ENCODE peak calls at places on chromosomes 7 and 10, in nine cellular contexts. One of them, this sample, is unnamed.

GRCh38 chr7:152588350-152588749 is 87.6 kb downstream of the XRCC2 start:
- DNase-seq in spleen: peak; percentile 6
- DNase-seq in SK-N-SH: no peak
- DNase-seq in suprapubic skin: no peak
- DNase-seq in upper lobe of left lung: no peak
- DNase-seq in sigmoid colon: no peak
- DNase-seq in esophagus muscularis mucosa: no peak
- DNase-seq in vagina: no peak
- DNase-seq in GM23338: peak; percentile 22
- DNase-seq in this sample: no peak

GRCh38 chr10:62043493-62043938 is 142.0 kb downstream of the ARID5B start:
- DNase-seq in spleen: no peak
- DNase-seq in SK-N-SH: no peak
- DNase-seq in suprapubic skin: no peak
- DNase-seq in upper lobe of left lung: no peak
- DNase-seq in sigmoid colon: no peak
- DNase-seq in esophagus muscularis mucosa: no peak
- DNase-seq in vagina: no peak
- DNase-seq in GM23338: no peak
- DNase-seq in this sample: no peak

GRCh38 chr10:18044976-18045720 is 93.4 kb downstream of the SLC39A12 start:
- DNase-seq in spleen: no peak
- DNase-seq in SK-N-SH: no peak
- DNase-seq in suprapubic skin: no peak
- DNase-seq in upper lobe of left lung: no peak
- DNase-seq in sigmoid colon: no peak
- DNase-seq in esophagus muscularis mucosa: no peak
- DNase-seq in vagina: no peak
- DNase-seq in GM23338: peak; percentile 44
- DNase-seq in this sample: no peak

GRCh38 chr10:130028465-130028819 is 64.4 kb upstream of the EBF3 start:
- DNase-seq in spleen: peak; percentile 70
- DNase-seq in SK-N-SH: no peak
- DNase-seq in suprapubic skin: peak; percentile 71
- DNase-seq in upper lobe of left lung: no peak
- DNase-seq in sigmoid colon: no peak
- DNase-seq in esophagus muscularis mucosa: no peak
- DNase-seq in vagina: no peak
- DNase-seq in GM23338: no peak
- DNase-seq in this sample: no peak

GRCh38 chr10:93873427-93874115 is 20.2 kb upstream of the SLC35G1 start:
- DNase-seq in spleen: no peak
- DNase-seq in SK-N-SH: no peak
- DNase-seq in suprapubic skin: no peak
- DNase-seq in upper lobe of left lung: no peak
- DNase-seq in sigmoid colon: no peak
- DNase-seq in esophagus muscularis mucosa: peak; percentile 29
- DNase-seq in vagina: no peak
- DNase-seq in GM23338: peak; percentile 21
- DNase-seq in this sample: no peak

GRCh38 chr7:77253151-77253550 is 53.5 kb upstream of the FGL2 start:
- DNase-seq in spleen: no peak
- DNase-seq in SK-N-SH: no peak
- DNase-seq in suprapubic skin: no peak
- DNase-seq in upper lobe of left lung: no peak
- DNase-seq in sigmoid colon: no peak
- DNase-seq in esophagus muscularis mucosa: no peak
- DNase-seq in vagina: no peak
- DNase-seq in GM23338: no peak
- DNase-seq in this sample: no peak

GRCh38 chr10:51895209-51895608 is 195.8 kb upstream of the CSTF2T start:
- DNase-seq in spleen: no peak
- DNase-seq in SK-N-SH: no peak
- DNase-seq in suprapubic skin: peak; percentile 83
- DNase-seq in upper lobe of left lung: no peak
- DNase-seq in sigmoid colon: peak; percentile 69
- DNase-seq in esophagus muscularis mucosa: peak; percentile 93
- DNase-seq in vagina: no peak
- DNase-seq in GM23338: no peak
- DNase-seq in this sample: no peak

GRCh38 chr7:137762334-137762733 is 84.4 kb downstream of the DGKI start:
- DNase-seq in spleen: no peak
- DNase-seq in SK-N-SH: no peak
- DNase-seq in suprapubic skin: no peak
- DNase-seq in upper lobe of left lung: no peak
- DNase-seq in sigmoid colon: no peak
- DNase-seq in esophagus muscularis mucosa: no peak
- DNase-seq in vagina: no peak
- DNase-seq in GM23338: no peak
- DNase-seq in this sample: no peak

GRCh38 chr10:70711177-70711576 is 38.9 kb downstream of the ADAMTS14 start:
- DNase-seq in spleen: no peak
- DNase-seq in SK-N-SH: no peak
- DNase-seq in suprapubic skin: no peak
- DNase-seq in upper lobe of left lung: no peak
- DNase-seq in sigmoid colon: no peak
- DNase-seq in esophagus muscularis mucosa: no peak
- DNase-seq in vagina: no peak
- DNase-seq in GM23338: no peak
- DNase-seq in this sample: no peak

GRCh38 chr7:3356173-3356572 is 55.1 kb downstream of the SDK1 start:
- DNase-seq in spleen: no peak
- DNase-seq in SK-N-SH: no peak
- DNase-seq in suprapubic skin: no peak
- DNase-seq in upper lobe of left lung: no peak
- DNase-seq in sigmoid colon: no peak
- DNase-seq in esophagus muscularis mucosa: no peak
- DNase-seq in vagina: no peak
- DNase-seq in GM23338: no peak
- DNase-seq in this sample: no peak

GRCh38 chr7:144437370-144438191 is 34.1 kb upstream of the NOBOX start:
- DNase-seq in spleen: no peak
- DNase-seq in SK-N-SH: peak; percentile 26
- DNase-seq in suprapubic skin: no peak
- DNase-seq in upper lobe of left lung: no peak
- DNase-seq in sigmoid colon: no peak
- DNase-seq in esophagus muscularis mucosa: no peak
- DNase-seq in vagina: no peak
- DNase-seq in GM23338: peak; percentile 85
- DNase-seq in this sample: peak; percentile 65

GRCh38 chr7:26483843-26484242 is 192.2 kb downstream of the SNX10 start:
- DNase-seq in spleen: no peak
- DNase-seq in SK-N-SH: no peak
- DNase-seq in suprapubic skin: no peak
- DNase-seq in upper lobe of left lung: no peak
- DNase-seq in sigmoid colon: no peak
- DNase-seq in esophagus muscularis mucosa: no peak
- DNase-seq in vagina: no peak
- DNase-seq in GM23338: no peak
- DNase-seq in this sample: no peak

GRCh38 chr10:126058507-126058906 is 162.1 kb downstream of the FANK1 start:
- DNase-seq in spleen: no peak
- DNase-seq in SK-N-SH: peak; percentile 85
- DNase-seq in suprapubic skin: no peak
- DNase-seq in upper lobe of left lung: no peak
- DNase-seq in sigmoid colon: no peak
- DNase-seq in esophagus muscularis mucosa: no peak
- DNase-seq in vagina: no peak
- DNase-seq in GM23338: peak; percentile 21
- DNase-seq in this sample: no peak

GRCh38 chr10:102505462-102506115 is 1.8 kb downstream of the SUFU start:
- DNase-seq in spleen: peak; percentile 80
- DNase-seq in SK-N-SH: no peak
- DNase-seq in suprapubic skin: no peak
- DNase-seq in upper lobe of left lung: no peak
- DNase-seq in sigmoid colon: peak; percentile 55
- DNase-seq in esophagus muscularis mucosa: no peak
- DNase-seq in vagina: no peak
- DNase-seq in GM23338: no peak
- DNase-seq in this sample: no peak
- H3K4me1 ChIP-seq in spleen: peaks cover 26% of the 10 kb centered on the region
- H3K4me1 ChIP-seq in SK-N-SH: peaks cover 15% of the 10 kb centered on the region
- H3K4me1 ChIP-seq in suprapubic skin: peaks cover 75% of the 10 kb centered on the region
- H3K4me1 ChIP-seq in upper lobe of left lung: peaks cover 54% of the 10 kb centered on the region
- H3K4me1 ChIP-seq in sigmoid colon: no peaks in the 10 kb centered on the region
- H3K4me1 ChIP-seq in esophagus muscularis mucosa: peaks cover 33% of the 10 kb centered on the region
- H3K4me1 ChIP-seq in vagina: peaks cover 70% of the 10 kb centered on the region
- H3K4me1 ChIP-seq in GM23338: peaks cover 6% of the 10 kb centered on the region
- H3K4me1 ChIP-seq in this sample: peaks cover 13% of the 10 kb centered on the region

DNA sequence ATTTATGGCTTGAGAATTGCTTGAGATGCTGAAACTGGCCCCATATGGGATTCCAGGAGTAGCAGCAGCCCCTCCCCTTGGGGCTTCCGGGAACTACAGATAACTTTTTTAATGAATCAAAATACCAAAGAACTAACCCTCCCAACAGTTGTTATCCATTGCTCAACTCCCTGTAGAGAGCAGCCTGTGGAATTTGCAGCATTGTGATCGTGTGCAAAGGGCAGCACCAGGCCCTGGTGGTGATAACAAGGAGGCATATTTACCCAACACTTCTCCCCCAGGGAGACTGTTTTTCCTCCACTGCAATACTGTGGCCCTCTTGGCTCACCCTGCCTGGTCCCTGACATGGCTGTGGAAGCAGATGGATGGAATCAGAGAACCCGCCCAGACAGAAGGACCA is 196.2 kb downstream of the PLXNA4 start:
- DNase-seq in spleen: peak; percentile 20
- DNase-seq in SK-N-SH: no peak
- DNase-seq in suprapubic skin: peak; percentile 85
- DNase-seq in upper lobe of left lung: no peak
- DNase-seq in sigmoid colon: no peak
- DNase-seq in esophagus muscularis mucosa: no peak
- DNase-seq in vagina: no peak
- DNase-seq in GM23338: peak; percentile 53
- DNase-seq in this sample: no peak
- TF ChIP-seq POLR2AphosphoS5 in spleen: no peak
- TF ChIP-seq POLR2AphosphoS5 in SK-N-SH: no peak
- TF ChIP-seq POLR2AphosphoS5 in suprapubic skin: peak; percentile 64
- TF ChIP-seq POLR2AphosphoS5 in upper lobe of left lung: peak; percentile 40
- TF ChIP-seq POLR2AphosphoS5 in sigmoid colon: no peak
- TF ChIP-seq POLR2AphosphoS5 in esophagus muscularis mucosa: no peak
- TF ChIP-seq POLR2AphosphoS5 in vagina: no peak
- TF ChIP-seq POLR2AphosphoS5 in GM23338: no peak
- TF ChIP-seq POLR2AphosphoS5 in this sample: peak; percentile 13

DNA sequence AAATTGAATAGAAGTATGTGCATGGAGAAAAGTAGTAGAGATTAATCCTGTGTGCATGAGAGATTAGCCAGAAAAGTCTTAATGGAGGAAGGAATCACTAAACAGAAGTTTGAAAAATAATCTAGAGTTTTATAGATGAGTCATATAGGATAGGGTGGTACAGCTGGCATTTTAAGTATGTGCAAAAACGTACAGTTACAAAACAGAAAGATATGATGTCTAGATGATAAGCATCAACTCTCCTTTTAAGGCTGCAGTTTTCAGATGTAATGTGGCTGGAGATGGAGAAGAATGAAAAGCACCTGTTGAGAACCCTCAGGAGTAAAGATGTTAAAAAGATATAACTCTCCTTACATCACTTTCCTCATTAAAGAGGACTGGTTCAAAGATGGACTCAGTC is 271.3 kb downstream of the STK31 start:
- DNase-seq in spleen: no peak
- DNase-seq in SK-N-SH: no peak
- DNase-seq in suprapubic skin: no peak
- DNase-seq in upper lobe of left lung: no peak
- DNase-seq in sigmoid colon: no peak
- DNase-seq in esophagus muscularis mucosa: no peak
- DNase-seq in vagina: no peak
- DNase-seq in GM23338: no peak
- DNase-seq in this sample: no peak
- H3K27ac ChIP-seq in spleen: no peak overlapping the region
- H3K27ac ChIP-seq in SK-N-SH: no peak overlapping the region
- H3K27ac ChIP-seq in suprapubic skin: no peak overlapping the region
- H3K27ac ChIP-seq in upper lobe of left lung: no peak overlapping the region
- H3K27ac ChIP-seq in sigmoid colon: no peak overlapping the region
- H3K27ac ChIP-seq in esophagus muscularis mucosa: no peak overlapping the region
- H3K27ac ChIP-seq in vagina: no peak overlapping the region
- H3K27ac ChIP-seq in GM23338: no peak overlapping the region
- H3K27ac ChIP-seq in this sample: no peak overlapping the region

DNA sequence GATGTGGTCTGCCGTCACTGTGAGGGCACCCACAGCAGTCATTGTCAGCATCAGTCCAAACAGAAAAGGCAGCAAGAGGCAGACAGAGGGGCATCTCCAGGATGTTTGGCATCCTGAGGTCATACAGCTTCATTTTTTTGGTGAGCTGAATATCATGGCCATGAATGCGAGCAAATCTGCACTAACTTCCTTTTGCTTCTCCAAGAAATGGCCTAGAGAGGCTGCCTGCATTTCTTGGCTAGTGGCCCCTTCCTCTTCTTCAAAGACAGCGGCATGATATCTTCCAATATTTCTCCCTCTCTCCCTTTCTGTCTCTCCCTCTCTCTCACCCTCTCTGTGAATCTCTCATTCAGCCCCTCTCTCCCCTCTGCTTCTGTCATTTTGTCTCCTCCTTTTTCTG is 24.8 kb downstream of the FKBP6 start:
- DNase-seq in spleen: no peak
- DNase-seq in SK-N-SH: no peak
- DNase-seq in suprapubic skin: no peak
- DNase-seq in upper lobe of left lung: no peak
- DNase-seq in sigmoid colon: no peak
- DNase-seq in esophagus muscularis mucosa: no peak
- DNase-seq in vagina: no peak
- DNase-seq in GM23338: no peak
- DNase-seq in this sample: no peak
- H3K4me1 ChIP-seq in spleen: no peaks in the 10 kb centered on the region
- H3K4me1 ChIP-seq in SK-N-SH: no peaks in the 10 kb centered on the region
- H3K4me1 ChIP-seq in suprapubic skin: peaks cover 1% of the 10 kb centered on the region
- H3K4me1 ChIP-seq in upper lobe of left lung: no peaks in the 10 kb centered on the region
- H3K4me1 ChIP-seq in sigmoid colon: no peaks in the 10 kb centered on the region
- H3K4me1 ChIP-seq in esophagus muscularis mucosa: no peaks in the 10 kb centered on the region
- H3K4me1 ChIP-seq in vagina: peaks cover 1% of the 10 kb centered on the region
- H3K4me1 ChIP-seq in GM23338: no peaks in the 10 kb centered on the region
- H3K4me1 ChIP-seq in this sample: peaks cover 2% of the 10 kb centered on the region